ENCODE peak calls at places on chromosomes 2 and 18, in six cellular contexts. L is naive thymus-derived CD4-positive, alpha-beta T cell; I is EL; R is HL-60; H is RWPE1; Y is activated naive CD8-positive, alpha-beta T cell treated with anti-CD3 and anti-CD28 coated beads, Interleukin-2, amount 50 U/mL, for 16 hours. G is an unnamed sample.
A peak's percentile ranks its signal among the peaks of the same experiment; 100 is the strongest.

GRCh38 chr2:186697536-186697935 is 3.7 kb downstream of the FAM171B start:
- DNase-seq in R (no peak), L (no peak), H (no peak), Y (no peak), I (peak; percentile 14), G (peak; percentile 11)

GRCh38 chr2:125535089-125535488 is 1120.9 kb upstream of the GYPC start:
- DNase-seq in L (no peak), I (no peak), R (no peak), H (no peak), Y (no peak), G (no peak)

GRCh38 chr2:53182609-53183008 is 585.0 kb upstream of the CHAC2 start:
- DNase-seq in I (no peak), H (no peak), L (no peak), R (no peak), Y (no peak), G (no peak)

GRCh38 chr2:61421611-61422010 is 49.3 kb downstream of the USP34 start:
- DNase-seq in Y (no peak), H (no peak), L (peak; percentile 50), R (no peak), I (no peak), G (no peak)

GRCh38 chr2:150971910-150972309 is 289.8 kb downstream of the RBM43 start:
- DNase-seq in H (no peak), R (no peak), I (no peak), L (no peak), Y (no peak), G (no peak)

GRCh38 chr2:160301420-160301819 is 101.3 kb upstream of the ITGB6 start:
- DNase-seq in H (no peak), R (no peak), Y (no peak), I (peak; percentile 47), L (no peak), G (peak; percentile 66)

GRCh38 chr2:189709761-189710160 is 35.3 kb downstream of the ANKAR start:
- DNase-seq in L (no peak), R (no peak), H (no peak), Y (no peak), I (no peak), G (no peak)

GRCh38 chr18:50410894-50411293 is 36.0 kb downstream of the SKA1 start:
- DNase-seq in Y (no peak), L (no peak), R (no peak), I (no peak), H (peak; percentile 13), G (peak; percentile 5)

GRCh38 chr2:164061129-164061746 is 325.4 kb upstream of the FIGN start:
- DNase-seq in I (peak; percentile 38), H (peak; percentile 16), L (no peak), R (peak; percentile 8), Y (no peak), G (peak; percentile 48)

GRCh38 chr2:207290833-207291232 is 125.1 kb upstream of the KLF7 start:
- DNase-seq in L (no peak), I (no peak), R (no peak), H (no peak), Y (no peak), G (no peak)

GRCh38 chr2:191907545-191907944 is 60.7 kb upstream of the CAVIN2 start:
- DNase-seq in R (no peak), L (no peak), H (no peak), Y (no peak), I (no peak), G (no peak)

GRCh38 chr2:28587526-28588230 is 91.8 kb downstream of the PLB1 start:
- DNase-seq in L (no peak), I (no peak), H (no peak), R (no peak), Y (no peak), G (no peak)

GRCh38 chr2:60553992-60554648 is 666 bp upstream of the BCL11A start:
- DNase-seq in H (peak; percentile 21), L (peak; percentile 24), I (no peak), Y (no peak), R (no peak), G (peak; percentile 27)

GRCh38 chr2:204010611-204011560 is 74.3 kb downstream of the ICOS start:
- DNase-seq in I (no peak), L (no peak), Y (no peak), H (peak; percentile 4), R (no peak), G (no peak)

GRCh38 chr2:232421189-232421785 is 14.6 kb downstream of the ALPG start:
- DNase-seq in Y (no peak), I (no peak), R (no peak), H (no peak), L (no peak), G (no peak)